ENCODE peak calls at places on chromosomes 6 and 20, in seven cellular contexts. One of them, this sample, is unnamed. For H3K4me1 and H3K9me3, the result is how much of the 10 kb centered on the place peaks cover.

GRCh38 chr20:59723607-59724456 is 119.5 kb downstream of the PHACTR3 start:
- DNase-seq in hepatocyte: no peak
- DNase-seq in IMR-90: no peak
- DNase-seq in fibroblast of lung: no peak
- DNase-seq in DND-41: no peak
- DNase-seq in HepG2: no peak
- DNase-seq in CD8-positive, alpha-beta memory T cell: no peak
- DNase-seq in this sample: no peak

GRCh38 chr6:24847402-24847801 is 48.7 kb upstream of the ARMH2 start:
- DNase-seq in hepatocyte: no peak
- DNase-seq in IMR-90: no peak
- DNase-seq in CD8-positive, alpha-beta memory T cell: no peak
- DNase-seq in DND-41: no peak
- DNase-seq in fibroblast of lung: no peak
- DNase-seq in HepG2: no peak
- DNase-seq in this sample: no peak

GRCh38 chr6:116190550-116190949 is 63.3 kb downstream of the TSPYL4 start:
- DNase-seq in DND-41: no peak
- DNase-seq in CD8-positive, alpha-beta memory T cell: no peak
- DNase-seq in fibroblast of lung: peak
- DNase-seq in HepG2: no peak
- DNase-seq in IMR-90: peak
- DNase-seq in hepatocyte: peak
- DNase-seq in this sample: no peak

GRCh38 chr6:25883536-25883935 is 9.5 kb upstream of the SLC17A3 start:
- DNase-seq in DND-41: no peak
- DNase-seq in fibroblast of lung: peak
- DNase-seq in hepatocyte: no peak
- DNase-seq in HepG2: no peak
- DNase-seq in CD8-positive, alpha-beta memory T cell: no peak
- DNase-seq in IMR-90: no peak
- DNase-seq in this sample: no peak

GRCh38 chr6:164838068-164838615 is 471.3 kb downstream of the C6orf118 start:
- DNase-seq in fibroblast of lung: no peak
- DNase-seq in CD8-positive, alpha-beta memory T cell: no peak
- DNase-seq in DND-41: no peak
- DNase-seq in HepG2: no peak
- DNase-seq in IMR-90: no peak
- DNase-seq in hepatocyte: no peak
- DNase-seq in this sample: no peak

GRCh38 chr6:162817196-162817595 is 89.4 kb downstream of the PACRG start:
- DNase-seq in DND-41: no peak
- DNase-seq in HepG2: no peak
- DNase-seq in CD8-positive, alpha-beta memory T cell: no peak
- DNase-seq in fibroblast of lung: no peak
- DNase-seq in hepatocyte: no peak
- DNase-seq in IMR-90: no peak
- DNase-seq in this sample: no peak

GRCh38 chr20:36646678-36647077 is 682 bp upstream of the SLA2 start:
- DNase-seq in IMR-90: no peak
- DNase-seq in hepatocyte: no peak
- DNase-seq in CD8-positive, alpha-beta memory T cell: no peak
- DNase-seq in HepG2: no peak
- DNase-seq in fibroblast of lung: no peak
- DNase-seq in DND-41: no peak
- DNase-seq in this sample: no peak

GRCh38 chr20:47453167-47453782 is 48.4 kb upstream of the NCOA3 start:
- DNase-seq in fibroblast of lung: peak
- DNase-seq in CD8-positive, alpha-beta memory T cell: no peak
- DNase-seq in DND-41: no peak
- DNase-seq in HepG2: peak
- DNase-seq in IMR-90: peak
- DNase-seq in hepatocyte: peak
- DNase-seq in this sample: no peak

GRCh38 chr20:10250902-10251301 is 32.3 kb downstream of the SNAP25 start:
- DNase-seq in fibroblast of lung: no peak
- DNase-seq in hepatocyte: peak
- DNase-seq in CD8-positive, alpha-beta memory T cell: no peak
- DNase-seq in HepG2: peak
- DNase-seq in IMR-90: no peak
- DNase-seq in DND-41: no peak
- DNase-seq in this sample: no peak

GRCh38 chr6:15715060-15715459 is 52.2 kb upstream of the DTNBP1 start:
- DNase-seq in HepG2: no peak
- DNase-seq in IMR-90: no peak
- DNase-seq in DND-41: no peak
- DNase-seq in CD8-positive, alpha-beta memory T cell: no peak
- DNase-seq in fibroblast of lung: no peak
- DNase-seq in hepatocyte: no peak
- DNase-seq in this sample: no peak

GRCh38 chr20:34791289-34792020 is 34.0 kb downstream of the NCOA6 start:
- DNase-seq in fibroblast of lung: peak
- DNase-seq in hepatocyte: peak
- DNase-seq in HepG2: no peak
- DNase-seq in DND-41: no peak
- DNase-seq in CD8-positive, alpha-beta memory T cell: no peak
- DNase-seq in IMR-90: peak
- DNase-seq in this sample: no peak

GRCh38 chr20:43196243-43196642 is 6.5 kb upstream of the PTPRT start:
- DNase-seq in hepatocyte: no peak
- DNase-seq in HepG2: no peak
- DNase-seq in IMR-90: no peak
- DNase-seq in fibroblast of lung: no peak
- DNase-seq in CD8-positive, alpha-beta memory T cell: no peak
- DNase-seq in DND-41: no peak
- DNase-seq in this sample: no peak

GRCh38 chr20:25437153-25437581 is 29.7 kb downstream of the GINS1 start:
- DNase-seq in CD8-positive, alpha-beta memory T cell: no peak
- DNase-seq in IMR-90: peak
- DNase-seq in hepatocyte: peak
- DNase-seq in HepG2: no peak
- DNase-seq in fibroblast of lung: peak
- DNase-seq in DND-41: no peak
- DNase-seq in this sample: no peak

GRCh38 chr6:109892451-109893435 is 85.4 kb upstream of the GPR6 start:
- DNase-seq in fibroblast of lung: no peak
- DNase-seq in IMR-90: no peak
- DNase-seq in HepG2: no peak
- DNase-seq in CD8-positive, alpha-beta memory T cell: no peak
- DNase-seq in DND-41: no peak
- DNase-seq in hepatocyte: peak
- DNase-seq in this sample: no peak

GRCh38 chr6:137777299-137778075 is 89.6 kb upstream of the TNFAIP3 start:
- DNase-seq in fibroblast of lung: peak
- DNase-seq in CD8-positive, alpha-beta memory T cell: no peak
- DNase-seq in hepatocyte: no peak
- DNase-seq in IMR-90: no peak
- DNase-seq in DND-41: no peak
- DNase-seq in HepG2: no peak
- DNase-seq in this sample: no peak

GRCh38 chr6:25239059-25239458 is 40.1 kb upstream of the CARMIL1 start:
- DNase-seq in IMR-90: no peak
- DNase-seq in HepG2: no peak
- DNase-seq in CD8-positive, alpha-beta memory T cell: no peak
- DNase-seq in DND-41: no peak
- DNase-seq in fibroblast of lung: no peak
- DNase-seq in hepatocyte: no peak
- DNase-seq in this sample: no peak

GRCh38 chr20:46787986-46788762 is 78.7 kb downstream of the SLC2A10 start:
- DNase-seq in fibroblast of lung: no peak
- DNase-seq in HepG2: no peak
- DNase-seq in IMR-90: no peak
- DNase-seq in CD8-positive, alpha-beta memory T cell: no peak
- DNase-seq in hepatocyte: no peak
- DNase-seq in DND-41: no peak
- DNase-seq in this sample: no peak

GRCh38 chr20:32678948-32679347 is 5.2 kb upstream of the C20orf203 start:
- DNase-seq in IMR-90: peak
- DNase-seq in HepG2: no peak
- DNase-seq in fibroblast of lung: peak
- DNase-seq in CD8-positive, alpha-beta memory T cell: no peak
- DNase-seq in DND-41: no peak
- DNase-seq in hepatocyte: no peak
- DNase-seq in this sample: no peak

GRCh38 chr20:49560186-49560585 is 7.8 kb downstream of the PTGIS start:
- DNase-seq in CD8-positive, alpha-beta memory T cell: no peak
- DNase-seq in DND-41: no peak
- DNase-seq in fibroblast of lung: no peak
- DNase-seq in IMR-90: no peak
- DNase-seq in hepatocyte: no peak
- DNase-seq in HepG2: no peak
- DNase-seq in this sample: no peak

GRCh38 chr6:137722749-137723272 is 144.2 kb upstream of the TNFAIP3 start:
- DNase-seq in HepG2: no peak
- DNase-seq in hepatocyte: no peak
- DNase-seq in DND-41: peak
- DNase-seq in fibroblast of lung: peak
- DNase-seq in IMR-90: peak
- DNase-seq in CD8-positive, alpha-beta memory T cell: no peak
- DNase-seq in this sample: no peak

GRCh38 chr20:51365670-51366069 is 176.8 kb downstream of the NFATC2 start:
- DNase-seq in CD8-positive, alpha-beta memory T cell: no peak
- DNase-seq in HepG2: no peak
- DNase-seq in hepatocyte: no peak
- DNase-seq in fibroblast of lung: peak
- DNase-seq in DND-41: no peak
- DNase-seq in IMR-90: peak
- DNase-seq in this sample: no peak

GRCh38 chr20:5714261-5715041 is 35.8 kb upstream of the SHLD1 start:
- DNase-seq in CD8-positive, alpha-beta memory T cell: peak
- DNase-seq in hepatocyte: peak
- DNase-seq in DND-41: peak
- DNase-seq in HepG2: peak
- DNase-seq in fibroblast of lung: no peak
- DNase-seq in IMR-90: peak
- DNase-seq in this sample: no peak

GRCh38 chr6:157392927-157393666 is 12.1 kb downstream of the ZDHHC14 start:
- DNase-seq in DND-41: no peak
- DNase-seq in HepG2: no peak
- DNase-seq in IMR-90: no peak
- DNase-seq in fibroblast of lung: no peak
- DNase-seq in CD8-positive, alpha-beta memory T cell: no peak
- DNase-seq in hepatocyte: peak
- DNase-seq in this sample: no peak

GRCh38 chr20:64140421-64140820 is 23.8 kb upstream of the MYT1 start:
- DNase-seq in hepatocyte: peak
- DNase-seq in HepG2: no peak
- DNase-seq in IMR-90: no peak
- DNase-seq in fibroblast of lung: no peak
- DNase-seq in DND-41: no peak
- DNase-seq in CD8-positive, alpha-beta memory T cell: no peak
- DNase-seq in this sample: no peak

GRCh38 chr6:36132221-36132895 is 2.0 kb downstream of the MAPK13 start:
- DNase-seq in fibroblast of lung: no peak
- DNase-seq in DND-41: no peak
- DNase-seq in HepG2: no peak
- DNase-seq in CD8-positive, alpha-beta memory T cell: no peak
- DNase-seq in hepatocyte: no peak
- DNase-seq in IMR-90: no peak
- DNase-seq in this sample: no peak
- H3K4me1 ChIP-seq in fibroblast of lung: under half
- H3K4me1 ChIP-seq in DND-41: under half
- H3K4me1 ChIP-seq in HepG2: half or more
- H3K4me1 ChIP-seq in CD8-positive, alpha-beta memory T cell: under half
- H3K4me1 ChIP-seq in hepatocyte: under half
- H3K4me1 ChIP-seq in IMR-90: under half
- H3K4me1 ChIP-seq in this sample: under half

GRCh38 chr6:169807699-169808607 is 56.5 kb downstream of the ERMARD start:
- DNase-seq in IMR-90: no peak
- DNase-seq in DND-41: no peak
- DNase-seq in hepatocyte: no peak
- DNase-seq in HepG2: no peak
- DNase-seq in CD8-positive, alpha-beta memory T cell: no peak
- DNase-seq in fibroblast of lung: no peak
- DNase-seq in this sample: no peak
- H3K9me3 ChIP-seq in IMR-90: under half
- H3K9me3 ChIP-seq in DND-41: under half
- H3K9me3 ChIP-seq in hepatocyte: under half
- H3K9me3 ChIP-seq in HepG2: under half
- H3K9me3 ChIP-seq in CD8-positive, alpha-beta memory T cell: under half
- H3K9me3 ChIP-seq in fibroblast of lung: under half
- H3K9me3 ChIP-seq in this sample: under half

DNA sequence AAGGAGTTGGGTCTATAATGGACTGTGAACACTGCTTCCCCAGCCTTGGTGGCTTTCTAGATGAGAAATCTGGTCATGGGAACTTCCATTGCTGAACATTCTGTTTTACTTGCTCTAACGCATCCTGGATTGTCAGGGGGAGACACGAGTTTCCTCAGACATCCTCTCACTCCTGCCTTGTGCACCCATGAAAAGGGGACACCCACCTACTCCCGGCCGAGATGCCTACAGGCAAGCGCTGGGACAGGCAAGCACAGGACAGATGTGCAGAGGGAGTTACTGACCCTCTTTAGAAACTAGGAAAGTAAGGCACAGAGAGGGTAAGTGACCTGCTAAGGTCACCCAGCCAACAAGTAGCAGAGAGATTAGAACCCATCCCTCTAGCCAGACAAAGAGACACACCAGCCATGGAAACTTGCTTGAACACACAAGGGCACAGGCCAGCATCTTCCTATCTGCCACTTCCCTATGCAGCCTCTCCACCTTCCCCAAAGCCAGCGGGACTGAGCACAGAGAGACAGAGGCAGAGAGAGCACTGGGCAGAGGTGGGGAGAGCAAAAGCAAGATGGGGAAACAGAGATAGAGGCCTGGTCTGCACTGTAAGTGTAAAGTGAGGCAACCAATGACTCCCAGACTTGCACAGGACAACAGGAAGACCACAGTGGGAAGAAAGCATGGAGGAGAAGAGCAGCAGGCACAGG is 845 bp upstream of the SFTA2 start:
- DNase-seq in CD8-positive, alpha-beta memory T cell: no peak
- DNase-seq in IMR-90: no peak
- DNase-seq in DND-41: no peak
- DNase-seq in fibroblast of lung: no peak
- DNase-seq in HepG2: no peak
- DNase-seq in hepatocyte: no peak
- DNase-seq in this sample: no peak
- H3K4me3 ChIP-seq in CD8-positive, alpha-beta memory T cell: no peak
- H3K4me3 ChIP-seq in IMR-90: no peak
- H3K4me3 ChIP-seq in DND-41: no peak
- H3K4me3 ChIP-seq in fibroblast of lung: no peak
- H3K4me3 ChIP-seq in HepG2: no peak
- H3K4me3 ChIP-seq in hepatocyte: no peak
- H3K4me3 ChIP-seq in this sample: no peak

DNA sequence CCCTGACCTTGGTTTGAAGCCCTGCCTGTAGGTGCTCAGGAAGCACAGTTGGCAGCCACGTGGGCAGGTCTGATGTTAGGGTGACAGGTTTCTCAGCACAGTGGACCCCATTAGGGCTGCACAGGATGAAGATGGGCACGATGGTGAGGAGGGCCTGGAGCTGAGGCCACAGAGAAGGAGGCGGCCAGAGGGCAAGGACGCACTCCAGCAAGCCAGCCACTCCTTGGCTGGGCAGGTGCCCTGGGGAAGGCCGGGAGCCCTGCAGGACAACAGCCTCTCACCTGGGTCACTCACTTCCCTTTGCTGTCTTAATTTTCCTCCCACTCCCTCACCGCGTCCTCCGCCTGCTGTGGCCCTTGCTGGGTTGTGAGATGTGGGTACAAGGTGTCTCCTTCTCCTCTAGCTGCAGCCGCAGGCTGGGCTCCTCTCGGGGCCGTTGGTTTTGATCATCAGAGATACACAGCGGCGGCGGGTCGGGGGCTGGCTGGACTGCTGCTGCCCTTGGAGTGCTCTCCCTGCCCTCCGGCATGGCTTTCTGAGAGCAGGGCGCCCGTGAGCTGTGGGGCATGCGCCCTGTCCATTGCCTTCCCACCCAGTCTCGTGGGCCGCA is 5.7 kb downstream of the OSBPL2 start:
- DNase-seq in IMR-90: no peak
- DNase-seq in CD8-positive, alpha-beta memory T cell: no peak
- DNase-seq in DND-41: no peak
- DNase-seq in fibroblast of lung: no peak
- DNase-seq in hepatocyte: no peak
- DNase-seq in HepG2: no peak
- DNase-seq in this sample: no peak
- H3K4me1 ChIP-seq in IMR-90: under half
- H3K4me1 ChIP-seq in CD8-positive, alpha-beta memory T cell: under half
- H3K4me1 ChIP-seq in DND-41: under half
- H3K4me1 ChIP-seq in fibroblast of lung: under half
- H3K4me1 ChIP-seq in hepatocyte: under half
- H3K4me1 ChIP-seq in HepG2: half or more
- H3K4me1 ChIP-seq in this sample: under half

This sample was measured in BE2C.